ENCODE peak calls at places on chromosomes 6 and 20, in six cellular contexts. Y, G, V, M, U and A are unnamed samples.
A peak's percentile ranks its signal among the peaks of the same experiment; 100 is the strongest.

GRCh38 chr6:37021356-37022129 is 16.1 kb downstream of the FGD2 start:
- DNase-seq in U (peak; percentile 60), G (no peak), Y (peak; percentile 80), V (peak; percentile 16), M (peak; percentile 65), A (peak; percentile 21)

GRCh38 chr6:121993362-121993761 is 406.1 kb upstream of the HSF2 start:
- DNase-seq in G (no peak), M (no peak), Y (no peak), V (no peak), U (no peak), A (no peak)

GRCh38 chr6:88856566-88856965 is 106.9 kb downstream of the RNGTT start:
- DNase-seq in U (no peak), V (no peak), Y (no peak), M (no peak), G (no peak), A (no peak)

GRCh38 chr6:151490996-151491395 is 2.8 kb upstream of the CCDC170 start:
- DNase-seq in Y (no peak), G (no peak), M (no peak), V (no peak), U (no peak), A (no peak)

GRCh38 chr20:41133709-41134361 is 3.5 kb upstream of the PLCG1 start:
- DNase-seq in M (no peak), V (no peak), Y (peak; percentile 74), G (peak; percentile 64), U (no peak), A (no peak)

GRCh38 chr6:57261896-57262295 is 39.8 kb upstream of the RAB23 start:
- DNase-seq in G (no peak), U (no peak), M (no peak), V (no peak), Y (no peak), A (no peak)

GRCh38 chr6:29516108-29516507 is 28.4 kb upstream of the MAS1L start:
- DNase-seq in G (peak; percentile 2), V (no peak), Y (peak; percentile 25), M (peak; percentile 91), U (peak; percentile 5), A (peak; percentile 0)

GRCh38 chr6:31575335-31575901 is at the start of gene TNF:
- DNase-seq in M (no peak), U (no peak), V (no peak), G (no peak), Y (peak; percentile 94), A (peak; percentile 11)

GRCh38 chr20:64116541-64117423 is 9.4 kb upstream of the NPBWR2 start:
- DNase-seq in U (no peak), G (no peak), V (no peak), Y (no peak), M (no peak), A (no peak)

GRCh38 chr20:7984192-7984591 is 35.4 kb downstream of the TMX4 start:
- DNase-seq in V (no peak), G (no peak), U (no peak), Y (no peak), M (no peak), A (no peak)

GRCh38 chr6:90484392-90484791 is 102.5 kb downstream of the MAP3K7 start:
- DNase-seq in V (no peak), M (no peak), U (no peak), Y (no peak), G (no peak), A (no peak)

GRCh38 chr6:66029391-66029790 is 322.4 kb upstream of the EYS start:
- DNase-seq in V (no peak), M (no peak), G (no peak), Y (no peak), U (no peak), A (no peak)

GRCh38 chr6:137011406-137011805 is 33.4 kb downstream of the IL20RA start:
- DNase-seq in M (peak; percentile 34), U (no peak), G (no peak), V (no peak), Y (no peak), A (no peak)